ENCODE peak calls at places on chromosome 14, in four cellular contexts. One of them, this sample, is unnamed. For H3K36me3, the result is how much of the 10 kb centered on the place peaks cover.

GRCh38 chr14:93880025-93880820 is 46.9 kb upstream of the FAM181A start:
- DNase-seq in heart left ventricle: no peak
- DNase-seq in PC-9: no peak
- DNase-seq in heart right ventricle: no peak
- DNase-seq in this sample: no peak

GRCh38 chr14:104385189-104386135 is 194.1 kb upstream of the C14orf180 start:
- DNase-seq in heart left ventricle: peak
- DNase-seq in PC-9: no peak
- DNase-seq in heart right ventricle: no peak
- DNase-seq in this sample: no peak

GRCh38 chr14:74652541-74652940 is 40.5 kb upstream of the LTBP2 start:
- DNase-seq in heart left ventricle: no peak
- DNase-seq in PC-9: peak
- DNase-seq in heart right ventricle: no peak
- DNase-seq in this sample: no peak

GRCh38 chr14:63204407-63205280 is at the start of gene RHOJ:
- DNase-seq in heart left ventricle: peak
- DNase-seq in PC-9: no peak
- DNase-seq in heart right ventricle: peak
- DNase-seq in this sample: no peak

GRCh38 chr14:24143511-24143910 is 2.1 kb upstream of the EMC9 start:
- DNase-seq in heart left ventricle: no peak
- DNase-seq in PC-9: no peak
- DNase-seq in heart right ventricle: no peak
- DNase-seq in this sample: no peak

GRCh38 chr14:64880382-64881121 is 845 bp upstream of the SPTB start:
- DNase-seq in heart left ventricle: peak
- DNase-seq in PC-9: peak
- DNase-seq in heart right ventricle: peak
- DNase-seq in this sample: peak

GRCh38 chr14:67622675-67623074 is 3.0 kb downstream of the ARG2 start:
- DNase-seq in heart left ventricle: no peak
- DNase-seq in PC-9: no peak
- DNase-seq in heart right ventricle: no peak
- DNase-seq in this sample: no peak

GRCh38 chr14:29354446-29354845 is 573.2 kb downstream of the PRKD1 start:
- DNase-seq in heart left ventricle: no peak
- DNase-seq in PC-9: no peak
- DNase-seq in heart right ventricle: no peak
- DNase-seq in this sample: no peak

GRCh38 chr14:79196216-79196615 is 1015.1 kb downstream of the DIO2 start:
- DNase-seq in heart left ventricle: no peak
- DNase-seq in PC-9: no peak
- DNase-seq in heart right ventricle: no peak
- DNase-seq in this sample: no peak

GRCh38 chr14:90558041-90558982 is 161.5 kb downstream of the CALM1 start:
- DNase-seq in heart left ventricle: peak
- DNase-seq in PC-9: no peak
- DNase-seq in heart right ventricle: no peak
- DNase-seq in this sample: no peak

GRCh38 chr14:87108726-87109125 is 884.3 kb downstream of the GALC start:
- DNase-seq in heart left ventricle: no peak
- DNase-seq in PC-9: no peak
- DNase-seq in heart right ventricle: no peak
- DNase-seq in this sample: no peak

GRCh38 chr14:100388137-100389050 is 65.3 kb downstream of the SLC25A47 start:
- DNase-seq in heart left ventricle: no peak
- DNase-seq in PC-9: no peak
- DNase-seq in heart right ventricle: no peak
- DNase-seq in this sample: no peak

GRCh38 chr14:94485944-94486841 is 10.2 kb upstream of the SERPINA9 start:
- DNase-seq in heart left ventricle: no peak
- DNase-seq in PC-9: peak
- DNase-seq in heart right ventricle: peak
- DNase-seq in this sample: no peak

GRCh38 chr14:76946753-76947077 is 81.8 kb downstream of the IRF2BPL start:
- DNase-seq in heart left ventricle: no peak
- DNase-seq in PC-9: no peak
- DNase-seq in heart right ventricle: no peak
- DNase-seq in this sample: no peak

GRCh38 chr14:63510538-63510937 is 32.6 kb downstream of the PPP2R5E start:
- DNase-seq in heart left ventricle: no peak
- DNase-seq in PC-9: no peak
- DNase-seq in heart right ventricle: no peak
- DNase-seq in this sample: no peak

GRCh38 chr14:89720741-89721315 is 233.7 kb downstream of the EFCAB11 start:
- DNase-seq in heart left ventricle: peak
- DNase-seq in PC-9: no peak
- DNase-seq in heart right ventricle: peak
- DNase-seq in this sample: peak

GRCh38 chr14:76500011-76500410 is 124.1 kb downstream of the ESRRB start:
- DNase-seq in heart left ventricle: no peak
- DNase-seq in PC-9: no peak
- DNase-seq in heart right ventricle: no peak
- DNase-seq in this sample: no peak

GRCh38 chr14:67571991-67572323 is 28.1 kb downstream of the PIGH start:
- DNase-seq in heart left ventricle: no peak
- DNase-seq in PC-9: no peak
- DNase-seq in heart right ventricle: no peak
- DNase-seq in this sample: no peak

GRCh38 chr14:98144964-98145363 is 1127.0 kb downstream of the BCL11B start:
- DNase-seq in heart left ventricle: no peak
- DNase-seq in PC-9: no peak
- DNase-seq in heart right ventricle: no peak
- DNase-seq in this sample: no peak

GRCh38 chr14:104787736-104788532 is 7.6 kb downstream of the AKT1 start:
- DNase-seq in heart left ventricle: no peak
- DNase-seq in PC-9: no peak
- DNase-seq in heart right ventricle: no peak
- DNase-seq in this sample: no peak

GRCh38 chr14:58631720-58632119 is 6.0 kb upstream of the DACT1 start:
- DNase-seq in heart left ventricle: no peak
- DNase-seq in PC-9: no peak
- DNase-seq in heart right ventricle: no peak
- DNase-seq in this sample: no peak

GRCh38 chr14:56202256-56202655 is 84.0 kb downstream of the PELI2 start:
- DNase-seq in heart left ventricle: no peak
- DNase-seq in PC-9: no peak
- DNase-seq in heart right ventricle: no peak
- DNase-seq in this sample: no peak

GRCh38 chr14:33279865-33280264 is 341.2 kb downstream of the NPAS3 start:
- DNase-seq in heart left ventricle: no peak
- DNase-seq in PC-9: no peak
- DNase-seq in heart right ventricle: no peak
- DNase-seq in this sample: no peak

GRCh38 chr14:24058260-24058950 is 6.6 kb downstream of the CARMIL3 start:
- DNase-seq in heart left ventricle: no peak
- DNase-seq in PC-9: peak
- DNase-seq in heart right ventricle: peak
- DNase-seq in this sample: peak

GRCh38 chr14:102182190-102182589 is 42.5 kb downstream of the WDR20 start:
- DNase-seq in heart left ventricle: no peak
- DNase-seq in PC-9: no peak
- DNase-seq in heart right ventricle: no peak
- DNase-seq in this sample: no peak
- H3K4me3 ChIP-seq in heart left ventricle: no peak
- H3K4me3 ChIP-seq in PC-9: no peak
- H3K4me3 ChIP-seq in heart right ventricle: no peak
- H3K4me3 ChIP-seq in this sample: no peak

DNA sequence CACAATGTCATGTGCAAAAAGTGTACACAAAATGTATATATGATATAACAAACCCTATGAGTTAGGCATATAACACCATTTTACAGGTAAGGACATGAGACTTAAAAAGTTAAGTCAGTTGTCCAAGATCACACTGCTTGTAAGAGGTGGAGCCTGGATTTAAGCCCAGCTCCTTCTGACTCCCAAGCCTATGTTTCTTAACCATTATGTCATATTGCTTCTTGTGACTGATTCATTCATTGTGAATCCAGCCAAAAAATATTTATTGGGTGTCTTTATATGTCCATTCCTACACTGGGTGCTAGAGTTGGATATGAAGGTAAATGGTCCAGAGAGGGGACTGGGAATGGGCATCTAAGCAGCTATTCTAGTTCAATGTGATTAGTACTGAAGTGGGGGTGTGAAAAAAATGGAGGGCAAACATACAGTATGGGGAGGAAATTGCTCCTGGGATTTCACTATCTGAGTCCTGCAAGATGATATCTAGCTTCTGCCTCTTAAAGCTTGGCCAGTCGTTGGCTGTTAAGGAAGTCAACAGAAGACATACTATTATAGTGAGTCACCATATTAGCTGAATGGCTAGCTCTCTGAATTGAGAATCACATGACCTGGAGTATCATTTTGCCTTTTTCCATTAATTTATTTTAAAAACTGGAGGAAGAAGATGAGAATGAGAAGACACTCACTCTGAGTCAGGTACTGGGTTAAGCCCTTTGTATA is 28.8 kb downstream of the PAX9 start:
- DNase-seq in heart left ventricle: no peak
- DNase-seq in PC-9: peak
- DNase-seq in heart right ventricle: no peak
- DNase-seq in this sample: no peak
- H3K27ac ChIP-seq in heart left ventricle: no peak
- H3K27ac ChIP-seq in PC-9: no peak
- H3K27ac ChIP-seq in heart right ventricle: no peak
- H3K27ac ChIP-seq in this sample: no peak

GRCh38 chr14:101499513-101499912 is 61.8 kb upstream of the DIO3 start:
- DNase-seq in heart left ventricle: peak
- DNase-seq in PC-9: no peak
- DNase-seq in heart right ventricle: no peak
- DNase-seq in this sample: no peak
- H3K36me3 ChIP-seq in heart left ventricle: under half
- H3K36me3 ChIP-seq in PC-9: under half
- H3K36me3 ChIP-seq in heart right ventricle: under half
- H3K36me3 ChIP-seq in this sample: under half

GRCh38 chr14:60510976-60511599 is 2.1 kb downstream of the SIX6 start:
- DNase-seq in heart left ventricle: no peak
- DNase-seq in PC-9: no peak
- DNase-seq in heart right ventricle: peak
- DNase-seq in this sample: no peak
- H3K4me3 ChIP-seq in heart left ventricle: no peak
- H3K4me3 ChIP-seq in PC-9: no peak
- H3K4me3 ChIP-seq in heart right ventricle: no peak
- H3K4me3 ChIP-seq in this sample: peak

GRCh38 chr14:71363961-71364360 is 456.7 kb downstream of the PCNX1 start:
- DNase-seq in heart left ventricle: no peak
- DNase-seq in PC-9: no peak
- DNase-seq in heart right ventricle: no peak
- DNase-seq in this sample: no peak

GRCh38 chr14:71361874-71362273 is 454.6 kb downstream of the PCNX1 start:
- DNase-seq in heart left ventricle: no peak
- DNase-seq in PC-9: no peak
- DNase-seq in heart right ventricle: no peak
- DNase-seq in this sample: no peak

GRCh38 chr14:71362282-71362681 is 455.0 kb downstream of the PCNX1 start:
- DNase-seq in heart left ventricle: no peak
- DNase-seq in PC-9: no peak
- DNase-seq in heart right ventricle: no peak
- DNase-seq in this sample: no peak

GRCh38 chr14:71361335-71361734 is 454.1 kb downstream of the PCNX1 start:
- DNase-seq in heart left ventricle: no peak
- DNase-seq in PC-9: peak
- DNase-seq in heart right ventricle: no peak
- DNase-seq in this sample: no peak

DNA sequence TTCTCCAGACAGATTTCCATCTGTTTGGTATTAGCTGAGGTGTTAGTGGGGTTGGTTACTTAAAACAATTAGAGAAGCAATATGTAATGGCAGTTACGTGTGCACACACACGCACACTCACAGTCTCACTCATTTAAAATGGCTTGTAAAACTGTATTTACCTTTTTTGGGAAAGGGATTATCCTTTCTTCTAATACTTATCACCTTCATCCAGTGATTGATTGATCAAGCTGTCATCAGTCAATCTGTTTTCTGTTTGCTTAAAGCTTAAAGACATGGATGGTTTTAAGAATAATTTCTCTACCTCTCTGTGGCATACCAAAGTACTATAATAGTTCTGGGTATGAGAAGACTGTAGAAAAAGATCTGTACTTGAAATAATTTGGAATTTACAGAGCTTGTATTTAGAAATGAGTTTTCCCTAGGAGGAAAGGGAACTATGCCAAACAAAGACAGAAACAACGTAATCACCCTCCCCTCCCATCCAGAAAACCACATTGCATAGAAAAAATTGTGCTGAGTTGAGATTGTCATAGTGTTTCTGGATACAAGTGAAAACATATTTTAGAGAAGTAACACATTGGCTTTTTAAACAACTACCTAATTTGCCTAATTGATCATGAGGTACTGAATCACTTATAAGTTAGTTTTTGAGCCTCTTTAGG is 455.8 kb downstream of the PCNX1 start:
- DNase-seq in heart left ventricle: no peak
- DNase-seq in PC-9: no peak
- DNase-seq in heart right ventricle: no peak
- DNase-seq in this sample: no peak
- H3K27ac ChIP-seq in heart left ventricle: no peak
- H3K27ac ChIP-seq in PC-9: no peak
- H3K27ac ChIP-seq in heart right ventricle: no peak
- H3K27ac ChIP-seq in this sample: no peak

GRCh38 chr14:20294636-20295035 is 11.1 kb downstream of the TTC5 start:
- DNase-seq in heart left ventricle: no peak
- DNase-seq in PC-9: no peak
- DNase-seq in heart right ventricle: no peak
- DNase-seq in this sample: no peak
- H3K36me3 ChIP-seq in heart left ventricle: half or more
- H3K36me3 ChIP-seq in PC-9: under half
- H3K36me3 ChIP-seq in heart right ventricle: under half
- H3K36me3 ChIP-seq in this sample: under half

DNA sequence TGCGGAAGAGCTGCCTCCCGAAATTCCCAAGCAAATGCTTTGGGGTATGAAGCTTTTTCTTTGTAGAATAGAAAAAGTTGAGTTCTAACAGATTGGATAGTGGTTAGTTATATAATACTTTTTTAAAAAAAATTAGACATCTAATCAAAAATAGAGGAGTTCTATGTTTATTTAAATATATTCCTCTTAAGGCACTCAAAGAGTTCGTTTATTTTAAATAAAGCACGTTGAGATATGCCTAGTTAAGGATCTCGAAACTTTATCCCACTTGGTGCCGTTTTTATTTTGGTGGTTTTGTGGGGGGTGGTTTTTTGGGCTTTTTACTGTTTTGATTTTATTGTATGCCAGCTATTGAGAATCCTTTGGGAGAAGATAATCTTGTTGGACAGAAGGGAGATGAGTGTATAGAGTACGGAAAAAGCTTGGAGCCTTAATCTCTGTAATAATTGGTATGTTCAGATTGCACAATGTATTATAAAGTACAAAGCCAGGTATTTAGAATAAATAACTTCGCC is 10.7 kb upstream of the SNAPC1 start:
- DNase-seq in heart left ventricle: no peak
- DNase-seq in PC-9: no peak
- DNase-seq in heart right ventricle: no peak
- DNase-seq in this sample: no peak
- H3K4me3 ChIP-seq in heart left ventricle: peak
- H3K4me3 ChIP-seq in PC-9: peak
- H3K4me3 ChIP-seq in heart right ventricle: peak
- H3K4me3 ChIP-seq in this sample: peak